ENCODE peak calls at places on chromosomes 16 and 17, in five cellular contexts. G, J, B, F and H are unnamed samples.

GRCh38 chr16:354286-354881 is 1.9 kb upstream of the AXIN1 start:
- DNase-seq in G (no peak), J (no peak), B (no peak), F (no peak), H (no peak)

GRCh38 chr17:79444226-79444625 is 166.6 kb downstream of the RBFOX3 start:
- DNase-seq in G (no peak), J (no peak), B (no peak), F (no peak), H (no peak)

GRCh38 chr17:48814504-48814903 is 2.5 kb downstream of the TTLL6 start:
- DNase-seq in G (peak; percentile 70), J (no peak), B (no peak), F (peak; percentile 64), H (peak; percentile 74)

GRCh38 chr17:55883112-55883511 is 132.3 kb downstream of the PCTP start:
- DNase-seq in G (no peak), J (no peak), B (no peak), F (no peak), H (no peak)

GRCh38 chr16:48676836-48677235 is 66.9 kb upstream of the N4BP1 start:
- DNase-seq in G (no peak), J (no peak), B (no peak), F (peak; percentile 49), H (no peak)

GRCh38 chr16:73951541-73951940 is 345.1 kb upstream of the PSMD7 start:
- DNase-seq in G (no peak), J (no peak), B (no peak), F (no peak), H (no peak)

GRCh38 chr17:19646788-19647696 is 1.5 kb upstream of the ALDH3A2 start:
- DNase-seq in G (peak; percentile 6), J (no peak), B (no peak), F (peak; percentile 36), H (no peak)

GRCh38 chr16:82432261-82432660 is 194.5 kb upstream of the CDH13 start:
- DNase-seq in G (no peak), J (no peak), B (no peak), F (no peak), H (no peak)

GRCh38 chr17:8212312-8213180 is 2.2 kb upstream of the AURKB start:
- DNase-seq in G (no peak), J (no peak), B (no peak), F (peak; percentile 33), H (no peak)

GRCh38 chr16:87619360-87620200 is 17.3 kb downstream of the JPH3 start:
- DNase-seq in G (no peak), J (no peak), B (no peak), F (no peak), H (no peak)

GRCh38 chr16:86533942-86534341 is 21.1 kb downstream of the MTHFSD start:
- DNase-seq in G (no peak), J (no peak), B (peak; percentile 48), F (no peak), H (no peak)

GRCh38 chr16:3494574-3494973 is 715 bp downstream of the C16orf90 start:
- DNase-seq in G (no peak), J (no peak), B (no peak), F (no peak), H (no peak)

GRCh38 chr17:1967092-1967662 is 58.0 kb downstream of the RTN4RL1 start:
- DNase-seq in G (no peak), J (peak; percentile 10), B (no peak), F (no peak), H (no peak)

GRCh38 chr16:50267651-50268050 is 1.3 kb downstream of the ADCY7 start:
- DNase-seq in G (no peak), J (no peak), B (no peak), F (no peak), H (no peak)

GRCh38 chr16:24075929-24076716 is 180.0 kb upstream of the CACNG3 start:
- DNase-seq in G (peak; percentile 49), J (peak; percentile 10), B (no peak), F (no peak), H (no peak)

GRCh38 chr16:17440131-17440530 is 30.6 kb downstream of the XYLT1 start:
- DNase-seq in G (no peak), J (no peak), B (no peak), F (no peak), H (no peak)

GRCh38 chr16:11203111-11203623 is 52.8 kb downstream of the SOCS1 start:
- DNase-seq in G (no peak), J (no peak), B (no peak), F (no peak), H (no peak)